ENCODE peak calls at places on chromosome 14, in ten cellular contexts. P is PC-9, X is GM23338, W is neural progenitor cell, V is hepatocyte, F is PC-3, Z is endothelial cell of umbilical vein, S is MM.1S, D is DND-41, C is HCT116. O is an unnamed sample.
A peak's percentile ranks its signal among the peaks of the same experiment; 100 is the strongest.

GRCh38 chr14:98877065-98877464 is 394.9 kb downstream of the BCL11B start:
- DNase-seq in W (no peak), Z (no peak), S (no peak), F (no peak), C (no peak), P (no peak), X (no peak), V (no peak), D (no peak), O (no peak)

GRCh38 chr14:64792231-64792630 is 87.5 kb downstream of the SPTB start:
- DNase-seq in P (no peak), D (no peak), V (no peak), S (no peak), C (no peak), Z (no peak), X (no peak), F (no peak), W (no peak), O (no peak)

GRCh38 chr14:51921026-51921425 is 60.6 kb downstream of the GNG2 start:
- DNase-seq in V (no peak), W (no peak), D (no peak), F (no peak), X (no peak), C (no peak), S (no peak), Z (no peak), P (no peak), O (no peak)

GRCh38 chr14:66857867-66858266 is 331.4 kb upstream of the GARIN2 start:
- DNase-seq in F (no peak), D (no peak), C (no peak), Z (no peak), P (no peak), X (no peak), V (no peak), S (no peak), W (peak; percentile 3), O (no peak)

GRCh38 chr14:89773644-89774316 is 180.8 kb downstream of the EFCAB11 start:
- DNase-seq in X (peak; percentile 75), P (peak; percentile 26), Z (peak; percentile 12), W (peak; percentile 51), S (peak; percentile 90), D (peak; percentile 88), V (peak; percentile 79), C (no peak), F (peak; percentile 33), O (peak; percentile 76)

GRCh38 chr14:51053157-51053556 is 41.7 kb downstream of the TRIM9 start:
- DNase-seq in C (no peak), F (peak; percentile 33), X (no peak), Z (no peak), D (no peak), P (no peak), S (no peak), W (no peak), V (no peak), O (no peak)

GRCh38 chr14:71739273-71739990 is 192.8 kb upstream of the RGS6 start:
- DNase-seq in W (no peak), X (peak; percentile 45), P (peak; percentile 26), S (no peak), F (peak; percentile 77), C (peak; percentile 54), Z (peak; percentile 17), D (peak; percentile 30), V (peak; percentile 75), O (peak; percentile 41)

GRCh38 chr14:93686313-93686712 is 102.0 kb downstream of the PRIMA1 start:
- DNase-seq in P (no peak), Z (no peak), C (no peak), V (no peak), D (no peak), S (no peak), W (no peak), F (peak; percentile 71), X (no peak), O (no peak)

GRCh38 chr14:50084666-50085065 is 31.7 kb downstream of the VCPKMT start:
- DNase-seq in P (no peak), X (no peak), C (no peak), F (no peak), S (no peak), Z (no peak), V (no peak), W (no peak), D (no peak), O (no peak)

GRCh38 chr14:52067873-52068740 is 752 bp downstream of the NID2 start:
- DNase-seq in P (no peak), W (peak; percentile 65), F (peak; percentile 26), C (no peak), X (peak; percentile 66), D (no peak), Z (peak; percentile 41), V (peak; percentile 42), S (no peak), O (peak; percentile 52)

GRCh38 chr14:22332671-22333407 is 256.2 kb downstream of the DAD1 start:
- DNase-seq in Z (no peak), D (no peak), S (no peak), C (no peak), V (no peak), X (peak; percentile 41), P (no peak), W (no peak), F (no peak), O (no peak)

GRCh38 chr14:68939893-68940613 is 39.0 kb downstream of the ACTN1 start:
- DNase-seq in X (peak; percentile 44), F (peak; percentile 68), D (no peak), P (peak; percentile 76), C (no peak), W (peak; percentile 87), V (peak; percentile 80), S (no peak), Z (peak; percentile 98), O (peak; percentile 98)

GRCh38 chr14:36996133-36996856 is 176.1 kb downstream of the SLC25A21 start:
- DNase-seq in S (no peak), F (peak; percentile 91), Z (peak; percentile 21), V (no peak), W (no peak), C (no peak), D (no peak), P (peak; percentile 56), X (no peak), O (peak; percentile 81)

GRCh38 chr14:35534884-35535793 is 1.2 kb downstream of the INSM2 start:
- DNase-seq in V (peak; percentile 87), Z (peak; percentile 69), D (peak; percentile 43), F (peak; percentile 69), P (peak; percentile 69), S (peak; percentile 48), W (peak; percentile 91), C (no peak), X (peak; percentile 87), O (peak; percentile 61)
- TF ChIP-seq EZH2 in V (no peak), Z (peak; percentile 72), D (no peak), F (peak; percentile 33), P (no peak), S (no peak), W (peak; percentile 87), C (no peak), X (peak; percentile 68), O (peak; percentile 89)

GRCh38 chr14:77616454-77617229 is at the start of gene SPTLC2:
- DNase-seq in V (peak; percentile 99), C (peak; percentile 99), F (peak; percentile 99), S (peak; percentile 94), X (peak; percentile 100), W (peak; percentile 99), D (peak; percentile 99), P (peak; percentile 100), Z (peak; percentile 100), O (peak; percentile 98)
- TF ChIP-seq CTCF in V (no peak), C (no peak), F (peak; percentile 42), S (peak; percentile 9), X (no peak), W (peak; percentile 39), D (peak; percentile 52), P (no peak), Z (no peak), O (no peak)

GRCh38 chr14:101851716-101852395 is 90.3 kb downstream of the PPP2R5C start:
- DNase-seq in S (no peak), D (no peak), Z (no peak), V (no peak), W (no peak), P (no peak), X (no peak), F (no peak), C (no peak), O (no peak)

GRCh38 chr14:101851183-101851582 is 89.7 kb downstream of the PPP2R5C start:
- DNase-seq in X (no peak), F (no peak), P (no peak), Z (no peak), D (no peak), C (no peak), S (no peak), W (no peak), V (no peak), O (no peak)

GRCh38 chr14:101845896-101846295 is 84.4 kb downstream of the PPP2R5C start:
- DNase-seq in W (no peak), X (no peak), P (no peak), C (no peak), Z (no peak), D (no peak), S (no peak), F (no peak), V (no peak), O (no peak)

GRCh38 chr14:101849640-101850039 is 88.1 kb downstream of the PPP2R5C start:
- DNase-seq in Z (no peak), S (no peak), X (no peak), P (no peak), C (no peak), W (no peak), D (no peak), F (no peak), V (no peak), O (no peak)

GRCh38 chr14:101849125-101849524 is 87.6 kb downstream of the PPP2R5C start:
- DNase-seq in C (no peak), F (no peak), W (no peak), V (no peak), Z (no peak), X (no peak), D (no peak), S (no peak), P (no peak), O (no peak)
- H4K20me1 ChIP-seq in C (no peaks in the 10 kb centered on the region), F (peaks cover 4% of the 10 kb centered on the region), W (peaks cover 92% of the 10 kb centered on the region), V (peaks cover 55% of the 10 kb centered on the region), Z (peaks cover 2% of the 10 kb centered on the region), X (peaks cover 45% of the 10 kb centered on the region), D (peaks cover 65% of the 10 kb centered on the region), S (no peaks in the 10 kb centered on the region), P (peaks cover 68% of the 10 kb centered on the region), O (no peaks in the 10 kb centered on the region)

GRCh38 chr14:20461230-20462141 is at the start of gene PIP4P1:
- DNase-seq in X (peak; percentile 99), P (peak; percentile 92), V (peak; percentile 99), Z (peak; percentile 100), C (peak; percentile 100), F (peak; percentile 99), W (peak; percentile 99), S (peak; percentile 98), D (peak; percentile 99), O (peak; percentile 100)
- TF ChIP-seq EZH2 in X (no peak), P (no peak), V (no peak), Z (peak; percentile 88), C (no peak), F (no peak), W (no peak), S (no peak), D (peak; percentile 52), O (no peak)